ENCODE peak calls at places on chromosome 18, in four cellular contexts. P is K562, H is HCT116, R is HepG2. F is an unnamed sample.
A peak's percentile ranks its signal among the peaks of the same experiment; 100 is the strongest.

GRCh38 chr18:40283560-40283959 is 1671.5 kb upstream of the PIK3C3 start:
- DNase-seq in P (no peak), R (no peak), H (no peak), F (no peak)

GRCh38 chr18:5543036-5543671 is 643 bp downstream of the EPB41L3 start:
- DNase-seq in H (no peak), R (no peak), P (no peak), F (no peak)

GRCh38 chr18:76803814-76804213 is 18.5 kb upstream of the ZNF236 start:
- DNase-seq in H (no peak), R (peak; percentile 44), P (peak; percentile 45), F (peak; percentile 79)

GRCh38 chr18:32769242-32770180 is 3.3 kb downstream of the KLHL14 start:
- DNase-seq in R (peak; percentile 82), H (no peak), P (no peak), F (no peak)

GRCh38 chr18:31680836-31681568 is 3.4 kb downstream of the B4GALT6 start:
- DNase-seq in R (no peak), P (peak; percentile 27), H (no peak), F (no peak)

GRCh38 chr18:47798366-47798765 is 132.1 kb downstream of the SMAD2 start:
- DNase-seq in R (no peak), H (no peak), P (no peak), F (no peak)

GRCh38 chr18:1513519-1513918 is 608.8 kb downstream of the ADCYAP1 start:
- DNase-seq in H (no peak), R (peak; percentile 3), P (peak; percentile 40), F (no peak)

GRCh38 chr18:74116628-74117554 is 30.7 kb downstream of the FBXO15 start:
- DNase-seq in P (no peak), R (peak; percentile 20), H (peak; percentile 8), F (peak; percentile 18)

GRCh38 chr18:63306249-63306648 is 13.3 kb downstream of the BCL2 start:
- DNase-seq in R (no peak), H (no peak), P (no peak), F (no peak)

GRCh38 chr18:22467760-22468553 is 50.2 kb upstream of the CTAGE1 start:
- DNase-seq in H (peak; percentile 83), R (no peak), P (no peak), F (peak; percentile 55)

GRCh38 chr18:46009158-46009866 is 42.2 kb upstream of the EPG5 start:
- DNase-seq in H (no peak), R (no peak), P (no peak), F (no peak)

GRCh38 chr18:26617151-26617554 is 68.8 kb upstream of the KCTD1 start:
- DNase-seq in H (peak; percentile 47), P (no peak), R (peak; percentile 25), F (no peak)

GRCh38 chr18:49948975-49949374 is 135.6 kb upstream of the ACAA2 start:
- DNase-seq in H (no peak), P (no peak), R (no peak), F (no peak)

GRCh38 chr18:60448487-60449267 is 76.1 kb upstream of the MC4R start:
- DNase-seq in H (no peak), R (no peak), P (no peak), F (no peak)

GRCh38 chr18:27860701-27861107 is 316.2 kb downstream of the CDH2 start:
- DNase-seq in R (peak; percentile 30), P (no peak), H (no peak), F (no peak)

GRCh38 chr18:21163647-21164625 is 52.3 kb upstream of the ROCK1 start:
- DNase-seq in P (no peak), R (no peak), H (no peak), F (peak; percentile 13)

GRCh38 chr18:39406941-39407340 is 1841.3 kb upstream of the CELF4 start:
- DNase-seq in R (peak; percentile 16), P (no peak), H (no peak), F (no peak)

GRCh38 chr18:50128506-50129271 is 66.3 kb downstream of the MYO5B start:
- DNase-seq in P (no peak), R (peak; percentile 34), H (no peak), F (no peak)

GRCh38 chr18:28411806-28412205 is 234.9 kb upstream of the CDH2 start:
- DNase-seq in P (no peak), H (no peak), R (no peak), F (no peak)

GRCh38 chr18:8389391-8390340 is 219.6 kb upstream of the RAB12 start:
- DNase-seq in H (peak; percentile 53), P (peak; percentile 72), R (peak; percentile 59), F (peak; percentile 27)

GRCh38 chr18:45978084-45978483 is 11.0 kb upstream of the EPG5 start:
- DNase-seq in P (no peak), R (no peak), H (no peak), F (no peak)

GRCh38 chr18:50806208-50806616 is 13.6 kb downstream of the MRO start:
- DNase-seq in P (peak; percentile 22), R (peak; percentile 41), H (no peak), F (no peak)

GRCh38 chr18:49447810-49448745 is 12.4 kb downstream of the DYM start:
- DNase-seq in H (peak; percentile 67), P (peak; percentile 11), R (peak; percentile 76), F (no peak)

GRCh38 chr18:34795070-34795740 is 85.1 kb downstream of the DTNA start:
- DNase-seq in H (no peak), R (no peak), P (no peak), F (no peak)

GRCh38 chr18:13612111-13612997 is 114.0 kb downstream of the FAM210A start:
- DNase-seq in R (no peak), P (no peak), H (no peak), F (no peak)

GRCh38 chr18:54358495-54358793 is 738 bp downstream of the C18orf54 start:
- DNase-seq in P (no peak), H (no peak), R (no peak), F (no peak)

DNA sequence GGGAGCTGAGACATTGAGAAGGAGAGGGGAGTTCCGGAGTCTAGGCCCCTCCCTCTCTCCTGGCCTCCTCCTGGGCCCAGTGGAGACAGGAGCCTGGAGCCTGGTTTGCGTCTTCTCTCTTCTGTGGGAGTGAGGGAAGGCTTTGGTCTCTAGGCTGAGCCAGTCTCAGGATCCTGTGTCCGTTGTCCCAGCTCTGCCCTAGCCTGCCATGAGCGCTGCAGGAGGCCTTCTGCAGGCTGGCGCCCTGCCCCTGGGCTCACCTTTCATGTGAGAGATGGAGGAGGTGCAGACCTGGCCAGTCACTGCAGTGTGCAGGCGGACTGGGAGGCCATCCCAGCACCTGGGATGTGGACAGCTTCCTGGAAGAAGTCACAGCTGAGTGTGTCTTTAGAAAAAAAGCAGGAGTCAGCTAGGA is 8.7 kb downstream of the IMPA2 start:
- DNase-seq in R (no peak), H (no peak), P (no peak), F (no peak)
- H3K27ac ChIP-seq in R (no peak overlapping the region), H (no peak overlapping the region), P (no peak overlapping the region), F (no peak overlapping the region)

DNA sequence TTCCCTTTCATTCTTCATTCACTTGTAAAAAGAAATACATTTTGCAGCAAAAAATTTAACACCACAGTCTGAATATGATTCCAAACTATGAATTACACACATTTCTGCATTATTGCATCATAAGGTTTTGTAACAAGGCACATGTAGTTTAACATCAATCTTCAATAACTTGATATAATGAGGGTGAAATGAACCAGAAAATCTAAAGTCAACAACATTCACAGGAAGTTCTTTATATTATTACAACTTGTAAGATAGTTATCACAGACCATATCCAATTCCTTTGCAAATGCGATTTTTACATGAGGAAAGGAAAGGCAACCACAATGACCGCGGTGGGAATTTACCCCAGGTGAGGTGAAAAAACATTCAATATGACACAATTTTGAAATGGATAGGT is 213.3 kb downstream of the NAPG start:
- DNase-seq in H (no peak), R (no peak), P (no peak), F (no peak)
- TF ChIP-seq TCF7L2 in H (no peak), R (no peak), P (no peak), F (no peak)

GRCh38 chr18:2920546-2921343 is 73.9 kb downstream of the EMILIN2 start:
- DNase-seq in R (no peak), P (no peak), H (no peak), F (no peak)
- H3K36me3 ChIP-seq in R (peaks cover 36% of the 10 kb centered on the region), P (peaks cover 88% of the 10 kb centered on the region), H (peaks cover 12% of the 10 kb centered on the region), F (peaks cover 5% of the 10 kb centered on the region)

GRCh38 chr18:58806826-58807714 is 57.6 kb upstream of the ZNF532 start:
- DNase-seq in P (no peak), H (no peak), R (no peak), F (no peak)
- H3K27ac ChIP-seq in P (no peak overlapping the region), H (no peak overlapping the region), R (no peak overlapping the region), F (peak overlapping the region; percentile 75)

DNA sequence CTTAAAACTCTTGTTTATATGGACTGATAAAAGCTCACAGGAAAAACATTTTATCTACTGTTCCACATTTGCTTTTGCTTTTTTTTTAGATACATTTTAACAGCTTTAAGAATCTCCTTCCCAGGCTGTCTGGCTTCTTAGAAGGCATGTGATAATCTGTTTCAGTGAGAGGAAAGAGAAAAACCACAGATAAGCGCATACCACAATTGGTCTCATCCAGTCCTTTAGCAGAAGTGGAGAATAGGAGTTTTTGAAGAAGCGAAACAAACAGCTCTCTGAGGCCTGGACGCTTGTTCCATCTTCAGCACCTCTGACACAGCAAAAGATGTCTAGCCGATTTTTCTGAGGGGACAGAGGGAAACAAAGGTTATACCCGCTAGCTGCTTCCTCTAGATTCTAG is 37.6 kb downstream of the RMC1 start:
- DNase-seq in R (no peak), H (no peak), P (no peak), F (no peak)
- TF ChIP-seq TCF7L2 in R (no peak), H (no peak), P (no peak), F (no peak)

DNA sequence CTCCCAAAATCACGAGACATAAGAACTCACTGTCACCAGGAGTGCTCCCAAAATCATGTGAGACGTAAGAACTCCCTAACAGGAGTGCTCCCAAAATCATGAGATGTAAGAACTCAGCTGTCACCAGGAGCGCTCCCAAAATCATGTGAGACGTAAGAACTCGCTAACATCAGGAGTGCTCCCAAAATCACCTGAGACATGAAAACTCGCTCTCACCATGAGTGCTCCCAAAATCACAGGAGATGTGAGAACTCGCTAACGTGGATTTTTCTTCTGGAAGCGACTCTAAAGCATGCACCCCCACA is 53.1 kb downstream of the CTDP1 start:
- DNase-seq in P (no peak), H (no peak), R (no peak), F (no peak)
- H3K36me3 ChIP-seq in P (peaks cover 52% of the 10 kb centered on the region), H (peaks cover 71% of the 10 kb centered on the region), R (peaks cover 19% of the 10 kb centered on the region), F (peaks cover 7% of the 10 kb centered on the region)